ENCODE peak calls at places on chromosomes 12 and 14, in seven cellular contexts. Q is H9, Z is mesendoderm, G is trophoblast cell, K is IMR-90, U is H1, L is mesenchymal stem cell. F is an unnamed sample. For H3K4me1, the result is how much of the 10 kb centered on the place peaks cover.

GRCh38 chr12:120162763-120163162 is 31.8 kb downstream of the GCN1 start:
- DNase-seq in L (no peak), Q (no peak), G (no peak), U (no peak), K (no peak), Z (no peak), F (no peak)

GRCh38 chr14:74905595-74906142 is 17.4 kb downstream of the RPS6KL1 start:
- DNase-seq in Z (peak), Q (peak), K (peak), L (peak), U (no peak), G (peak), F (peak)

GRCh38 chr14:73750161-73750901 is 36.1 kb upstream of the PNMA1 start:
- DNase-seq in G (no peak), Z (peak), K (no peak), Q (peak), L (no peak), U (no peak), F (no peak)

GRCh38 chr14:92670967-92671366 is 77.5 kb downstream of the LGMN start:
- DNase-seq in U (no peak), Q (no peak), L (no peak), Z (no peak), K (peak), G (no peak), F (no peak)

GRCh38 chr12:51721281-51721940 is 127.1 kb downstream of the FIGNL2 start:
- DNase-seq in K (peak), L (peak), U (peak), Q (peak), Z (peak), G (no peak), F (peak)

GRCh38 chr14:105665951-105666277 is 139.5 kb downstream of the TMEM121 start:
- DNase-seq in K (no peak), U (no peak), Q (no peak), L (no peak), Z (no peak), G (no peak), F (no peak)

GRCh38 chr12:68614105-68614679 is 3.5 kb downstream of the RAP1B start:
- DNase-seq in K (no peak), G (no peak), L (no peak), Z (no peak), Q (no peak), U (no peak), F (no peak)

GRCh38 chr14:77615231-77616132 is 955 bp downstream of the SPTLC2 start:
- DNase-seq in L (peak), U (no peak), Q (no peak), G (no peak), K (peak), Z (peak), F (peak)

GRCh38 chr14:33357225-33358010 is 418.7 kb downstream of the NPAS3 start:
- DNase-seq in K (no peak), G (no peak), U (no peak), L (no peak), Q (no peak), Z (peak), F (no peak)

GRCh38 chr14:32635103-32635719 is 303.5 kb upstream of the NPAS3 start:
- DNase-seq in Q (no peak), K (peak), U (no peak), G (no peak), L (peak), Z (peak), F (no peak)

GRCh38 chr12:25797335-25797863 is 161.1 kb upstream of the RASSF8 start:
- DNase-seq in Z (no peak), L (no peak), K (no peak), G (no peak), U (no peak), Q (no peak), F (no peak)

GRCh38 chr12:116968986-116969385 is 58.2 kb downstream of the FBXW8 start:
- DNase-seq in U (no peak), Q (no peak), K (no peak), G (no peak), L (no peak), Z (no peak), F (no peak)

GRCh38 chr14:44463386-44464004 is 43.6 kb downstream of the FSCB start:
- DNase-seq in G (no peak), Z (no peak), L (no peak), U (no peak), K (no peak), Q (no peak), F (no peak)

GRCh38 chr12:4817813-4818212 is 91.9 kb upstream of the KCNA1 start:
- DNase-seq in U (no peak), G (no peak), L (no peak), K (no peak), Z (no peak), Q (no peak), F (no peak)

GRCh38 chr12:20415013-20415412 is 46.7 kb downstream of the PDE3A start:
- DNase-seq in Z (no peak), K (no peak), G (no peak), U (no peak), L (peak), Q (no peak), F (no peak)

GRCh38 chr12:123264642-123265041 is 7.0 kb downstream of the CDK2AP1 start:
- DNase-seq in Q (peak), G (peak), L (no peak), U (no peak), Z (peak), K (no peak), F (no peak)

GRCh38 chr12:130100634-130101033 is 61.6 kb upstream of the FZD10 start:
- DNase-seq in G (peak), U (no peak), Z (no peak), L (no peak), K (no peak), Q (no peak), F (no peak)

GRCh38 chr12:130098301-130099005 is 63.8 kb upstream of the FZD10 start:
- DNase-seq in U (no peak), L (no peak), G (no peak), Q (no peak), K (no peak), Z (no peak), F (no peak)

GRCh38 chr12:130101370-130101769 is 60.9 kb upstream of the FZD10 start:
- DNase-seq in K (no peak), Z (no peak), L (no peak), G (no peak), U (no peak), Q (peak), F (no peak)

GRCh38 chr12:130097798-130098255 is 64.4 kb upstream of the FZD10 start:
- DNase-seq in Q (no peak), U (no peak), Z (peak), K (no peak), G (peak), L (no peak), F (no peak)

DNA sequence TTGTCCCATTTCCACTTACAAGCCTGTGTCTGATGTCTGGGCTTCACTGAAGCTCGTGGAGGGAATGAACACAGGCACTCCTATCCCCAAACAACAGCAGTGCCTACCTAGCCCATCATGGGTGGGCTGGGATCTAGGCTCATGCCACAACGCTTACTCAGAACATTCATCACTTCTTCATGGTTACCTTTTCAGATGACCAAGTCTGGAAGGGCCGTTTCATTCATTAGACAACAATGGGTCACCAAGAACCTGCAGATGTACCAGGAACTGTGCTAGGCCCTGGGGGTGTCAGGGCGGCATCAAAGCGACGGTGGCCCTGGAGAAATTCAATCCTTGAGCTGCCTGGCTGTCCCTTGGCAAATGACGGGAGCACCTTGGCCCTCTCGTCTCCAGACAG is 64.9 kb upstream of the FZD10 start:
- DNase-seq in L (no peak), K (no peak), Q (no peak), Z (no peak), G (peak), U (no peak), F (no peak)
- H3K18ac ChIP-seq in L (no peak), K (no peak), Q (no peak), Z (no peak), G (no peak), U (no peak), F (no peak)

DNA sequence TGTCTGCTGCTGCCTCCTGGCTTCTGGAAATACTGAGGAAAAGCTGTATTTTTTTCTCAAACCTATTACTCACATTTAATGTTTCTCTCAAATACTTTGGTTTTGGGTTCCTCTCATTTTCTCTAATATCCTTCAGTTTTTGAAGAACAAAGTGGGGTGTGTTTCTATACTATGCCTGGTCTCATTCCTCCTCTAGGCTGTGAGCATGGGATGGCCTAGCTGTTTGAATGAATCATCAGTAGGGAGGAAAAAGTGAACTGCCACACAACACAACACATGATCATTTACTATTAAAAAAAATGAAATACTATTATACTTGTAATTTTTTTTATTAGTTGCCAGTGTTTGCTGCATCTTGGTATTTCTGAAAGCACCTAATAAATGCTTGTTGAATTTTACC is 11.3 kb upstream of the SMCO3 start:
- DNase-seq in Z (no peak), Q (no peak), K (peak), U (no peak), G (no peak), L (peak), F (no peak)
- H3K4me1 ChIP-seq in Z (under half), Q (under half), K (under half), U (under half), G (under half), L (under half), F (under half)

GRCh38 chr12:106669216-106669615 is 86.4 kb downstream of the RFX4 start:
- DNase-seq in Q (no peak), U (no peak), K (no peak), Z (no peak), G (no peak), L (no peak), F (no peak)
- H4K8ac ChIP-seq in Q (no peak), U (no peak), K (no peak), Z (no peak), G (no peak), L (no peak), F (no peak)

GRCh38 chr14:93857081-93857480 is 68.8 kb upstream of the PRIMA1 start:
- DNase-seq in G (no peak), U (no peak), L (no peak), Q (no peak), K (no peak), Z (no peak), F (no peak)
- H3K18ac ChIP-seq in G (no peak), U (peak), L (no peak), Q (no peak), K (no peak), Z (no peak), F (no peak)

GRCh38 chr12:46181465-46181864 is 87.4 kb downstream of the SLC38A1 start:
- DNase-seq in K (no peak), L (no peak), Q (no peak), Z (no peak), U (no peak), G (no peak), F (no peak)

GRCh38 chr12:46177020-46177419 is 91.8 kb downstream of the SLC38A1 start:
- DNase-seq in L (no peak), Q (no peak), U (no peak), G (no peak), K (no peak), Z (no peak), F (no peak)

GRCh38 chr12:46177842-46178608 is 90.8 kb downstream of the SLC38A1 start:
- DNase-seq in Z (no peak), K (no peak), L (no peak), G (no peak), Q (no peak), U (no peak), F (no peak)

GRCh38 chr12:46174919-46175318 is 93.9 kb downstream of the SLC38A1 start:
- DNase-seq in U (no peak), K (no peak), Z (no peak), Q (no peak), G (no peak), L (no peak), F (no peak)

DNA sequence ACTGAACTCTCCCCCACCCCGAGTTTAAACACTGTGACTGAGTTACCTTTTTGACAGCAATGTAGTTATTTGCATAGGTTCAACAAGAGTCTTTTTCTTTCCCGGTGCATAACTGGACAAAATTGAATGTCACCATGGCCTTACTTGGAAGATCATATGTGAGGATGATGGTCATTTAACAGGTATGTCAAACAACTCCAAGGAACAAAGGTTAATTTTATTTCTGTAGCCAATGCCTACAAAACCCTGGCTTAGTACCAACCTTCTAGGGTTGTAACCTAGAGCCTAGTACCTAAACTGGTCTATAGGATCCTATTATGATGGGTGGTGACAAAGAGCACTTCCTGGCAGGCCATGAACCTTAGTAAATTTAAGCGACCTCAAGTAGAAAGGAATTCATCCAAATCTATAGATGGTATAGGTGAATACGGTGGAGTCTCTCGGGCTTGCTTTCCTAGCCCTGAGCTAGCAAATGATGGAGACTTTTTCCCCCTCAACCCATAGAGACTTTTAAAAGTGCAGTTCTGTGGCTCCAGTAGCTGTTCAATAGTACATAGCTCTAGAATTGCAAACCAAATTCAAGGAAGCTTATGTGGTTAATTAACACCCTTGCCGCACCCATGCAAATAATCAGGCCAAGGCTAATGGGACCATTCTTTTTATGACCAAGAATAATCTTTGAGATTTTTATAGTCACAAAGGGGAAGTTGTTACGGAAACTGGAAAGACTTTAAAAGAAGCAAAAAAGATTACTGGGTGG is 89.0 kb downstream of the SLC38A1 start:
- DNase-seq in Q (no peak), U (no peak), Z (no peak), G (no peak), K (no peak), L (no peak), F (no peak)
- H3K4me1 ChIP-seq in Q (under half), U (under half), Z (under half), G (under half), K (under half), L (under half), F (under half)

GRCh38 chr12:23431006-23431405 is 518.5 kb downstream of the SOX5 start:
- DNase-seq in K (no peak), L (no peak), Q (no peak), U (no peak), G (no peak), Z (no peak), F (no peak)
- H4K8ac ChIP-seq in K (no peak), L (no peak), Q (no peak), U (no peak), G (no peak), Z (no peak), F (no peak)

DNA sequence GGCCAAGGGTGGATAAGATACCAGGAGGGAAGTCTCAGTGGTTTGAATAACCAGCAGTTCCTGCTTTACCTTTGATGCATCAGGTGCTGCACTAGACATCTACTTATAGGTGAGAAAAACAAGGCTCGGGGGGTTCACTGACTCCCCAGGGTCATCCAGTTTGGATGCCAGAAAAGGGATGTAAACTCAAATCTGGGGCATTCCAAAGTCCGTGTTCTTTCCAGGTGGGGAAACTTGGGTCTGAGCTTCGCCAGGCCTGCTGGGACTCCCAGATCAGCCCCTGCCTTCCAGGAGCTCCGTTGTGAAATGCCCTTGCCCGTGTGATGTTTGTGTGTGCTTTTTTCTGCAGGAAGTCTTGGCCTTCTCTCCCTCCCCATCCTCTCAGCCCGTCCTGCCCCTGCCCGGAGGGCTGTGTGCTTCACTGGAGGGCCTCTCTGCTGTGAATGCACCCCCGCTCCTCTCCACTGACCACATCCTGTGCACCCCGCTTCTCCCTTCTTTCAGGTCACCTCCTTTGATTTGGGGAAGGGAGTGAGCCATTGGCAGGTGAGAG is 42.1 kb downstream of the TSPAN9 start:
- DNase-seq in L (no peak), Z (no peak), U (no peak), K (no peak), Q (no peak), G (no peak), F (no peak)
- H3K18ac ChIP-seq in L (no peak), Z (no peak), U (no peak), K (no peak), Q (no peak), G (no peak), F (no peak)

DNA sequence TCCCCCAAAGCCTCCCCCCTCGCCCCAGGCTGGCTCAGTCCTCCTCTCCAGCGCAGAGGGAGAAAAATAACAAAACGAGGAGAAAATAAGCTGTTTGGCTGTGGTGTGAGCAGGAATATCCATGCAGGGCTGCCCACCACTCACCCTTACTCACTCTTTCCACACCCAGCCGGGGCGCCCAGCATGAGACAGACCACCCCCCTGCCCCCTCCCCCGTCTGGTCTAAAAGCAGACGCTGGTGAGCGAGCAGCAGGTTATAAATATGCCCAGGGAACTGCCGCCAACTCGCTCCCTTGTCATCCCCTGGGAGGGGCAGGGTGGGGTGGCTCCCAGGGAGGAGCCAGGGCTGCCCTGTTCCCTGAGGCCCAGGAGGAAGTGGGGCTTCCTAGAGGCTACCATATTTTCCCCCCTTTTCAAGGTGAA is 7.4 kb downstream of the WNT1 start:
- DNase-seq in U (no peak), Z (no peak), K (no peak), L (no peak), Q (no peak), G (no peak), F (no peak)
- H3K4me1 ChIP-seq in U (under half), Z (under half), K (under half), L (under half), Q (under half), G (under half), F (under half)

DNA sequence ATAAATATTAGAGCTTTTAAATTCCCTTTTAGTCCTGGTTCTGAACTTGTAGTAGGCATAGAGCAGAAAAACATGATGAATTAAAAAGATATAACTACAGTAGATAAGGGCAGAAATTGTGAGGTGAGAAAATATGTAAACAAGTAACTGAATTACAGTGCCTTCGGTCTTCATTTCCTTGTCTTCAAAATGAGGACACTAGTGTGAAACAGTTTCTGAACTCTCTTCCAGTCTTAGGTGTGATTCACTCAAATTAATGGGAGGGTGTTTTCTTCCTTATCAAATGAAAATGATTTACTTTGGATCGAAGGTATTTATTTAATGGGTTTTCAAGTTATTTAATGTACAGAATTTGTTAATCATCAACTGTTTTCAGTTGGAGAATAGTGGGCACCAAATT is 1.5 kb downstream of the FGD4 start:
- DNase-seq in U (no peak), Q (no peak), Z (no peak), L (no peak), G (no peak), K (no peak), F (no peak)
- H4K8ac ChIP-seq in U (no peak), Q (no peak), Z (no peak), L (no peak), G (no peak), K (no peak), F (no peak)